ENCODE peak calls at places on chromosomes 1 and 21, in seven cellular contexts. J, T, K, B, Y, M and O are unnamed samples.

GRCh38 chr1:168266644-168267186 is 14.0 kb upstream of the TBX19 start:
- DNase-seq in J (no peak), T (no peak), K (no peak), B (peak; percentile 81), Y (no peak), M (no peak), O (no peak)

GRCh38 chr1:1889090-1889750 is 1.7 kb downstream of the GNB1 start:
- DNase-seq in J (no peak), T (no peak), K (no peak), B (no peak), Y (no peak), M (no peak), O (no peak)

GRCh38 chr21:28069446-28069845 is 923.2 kb downstream of the LTN1 start:
- DNase-seq in J (peak; percentile 66), T (no peak), K (no peak), B (peak; percentile 17), Y (no peak), M (peak; percentile 38), O (no peak)

GRCh38 chr1:31771891-31772668 is 7.9 kb upstream of the ADGRB2 start:
- DNase-seq in J (no peak), T (no peak), K (no peak), B (peak; percentile 31), Y (peak; percentile 40), M (peak; percentile 88), O (no peak)

GRCh38 chr21:43193651-43194302 is 25.0 kb downstream of the CRYAA start:
- DNase-seq in J (no peak), T (no peak), K (no peak), B (peak; percentile 88), Y (peak; percentile 28), M (peak; percentile 96), O (peak; percentile 86)

GRCh38 chr21:37073417-37074194 is 552 bp downstream of the TTC3 start:
- DNase-seq in J (no peak), T (no peak), K (peak; percentile 70), B (peak; percentile 33), Y (peak; percentile 52), M (no peak), O (peak; percentile 66)

GRCh38 chr1:31932491-31933316 is 5.5 kb downstream of the PTP4A2 start:
- DNase-seq in J (no peak), T (no peak), K (no peak), B (peak; percentile 88), Y (peak; percentile 56), M (peak; percentile 51), O (no peak)

GRCh38 chr21:14545906-14546480 is at the start of gene SAMSN1:
- DNase-seq in J (no peak), T (no peak), K (peak; percentile 53), B (peak; percentile 47), Y (no peak), M (no peak), O (no peak)

GRCh38 chr1:245298781-245299180 is 144.0 kb downstream of the KIF26B start:
- DNase-seq in J (no peak), T (no peak), K (no peak), B (no peak), Y (no peak), M (peak; percentile 57), O (no peak)

GRCh38 chr1:40078512-40079333 is 18.3 kb downstream of the PPT1 start:
- DNase-seq in J (peak; percentile 88), T (no peak), K (peak; percentile 35), B (peak; percentile 86), Y (peak; percentile 70), M (peak; percentile 55), O (no peak)

GRCh38 chr1:234617986-234618725 is 8.2 kb upstream of the IRF2BP2 start:
- DNase-seq in J (peak; percentile 54), T (no peak), K (no peak), B (no peak), Y (no peak), M (peak; percentile 75), O (no peak)

GRCh38 chr1:27831568-27832410 is 1.2 kb downstream of the PPP1R8 start:
- DNase-seq in J (no peak), T (no peak), K (no peak), B (no peak), Y (no peak), M (peak; percentile 5), O (no peak)

DNA sequence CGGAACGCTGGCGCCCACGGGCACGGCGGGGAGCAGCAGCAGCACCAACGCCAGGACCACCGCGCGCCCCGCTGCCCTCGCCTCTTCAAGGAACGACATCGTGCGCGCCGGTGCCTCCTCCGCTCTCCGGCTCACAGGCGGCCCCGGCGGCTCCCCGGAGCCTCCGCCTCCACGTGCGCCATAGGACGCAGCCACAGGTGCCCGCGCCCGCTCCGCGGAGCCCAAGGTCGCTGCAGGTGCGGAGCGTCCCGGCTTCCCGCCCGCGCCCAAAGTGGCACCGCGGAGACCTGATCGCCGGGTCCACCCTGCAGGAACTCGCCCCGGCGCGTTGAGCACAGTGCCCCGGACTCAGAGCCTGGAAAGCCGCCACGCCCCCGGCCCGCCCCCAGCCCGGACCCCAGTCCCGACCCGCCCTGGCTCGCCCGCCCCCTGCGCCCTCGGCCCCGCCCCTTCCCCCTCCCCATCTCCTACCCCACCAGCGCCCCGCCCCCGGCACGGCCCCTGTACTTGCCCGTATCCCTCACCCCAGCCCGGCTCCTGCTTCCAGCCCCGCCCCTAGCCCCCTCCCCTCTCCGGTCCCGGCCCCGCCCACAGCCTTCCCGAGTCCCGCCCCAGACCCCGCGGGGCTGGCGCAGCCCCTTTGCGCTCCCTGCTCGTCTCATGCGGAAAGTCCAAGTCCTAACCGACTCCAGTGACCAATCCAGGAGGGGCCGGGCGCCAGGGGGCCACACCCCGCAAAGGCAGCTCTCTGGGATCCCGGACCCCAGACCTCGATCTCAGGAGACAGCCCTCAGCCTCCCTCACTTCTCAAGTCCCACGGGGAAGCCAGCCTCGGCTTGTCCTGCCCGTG is at the start of gene MEGF6:
- DNase-seq in J (peak; percentile 97), T (no peak), K (peak; percentile 66), B (peak; percentile 75), Y (no peak), M (no peak), O (no peak)
- H3K4me3 ChIP-seq in J (peak within 1 kb of the TSS; percentile 79), T (peak within 1 kb of the TSS; percentile 47), K (peak within 1 kb of the TSS; percentile 40), B (peak within 1 kb of the TSS; percentile 73), Y (no peak within 1 kb of the TSS), M (no peak within 1 kb of the TSS), O (peak within 1 kb of the TSS; percentile 20)

GRCh38 chr1:228943436-228943835 is 208.2 kb downstream of the RHOU start:
- DNase-seq in J (no peak), T (no peak), K (no peak), B (no peak), Y (no peak), M (no peak), O (no peak)
- H3K4me3 ChIP-seq in J (no peak overlapping the region), T (no peak overlapping the region), K (no peak overlapping the region), B (no peak overlapping the region), Y (no peak overlapping the region), M (no peak overlapping the region), O (no peak overlapping the region)

DNA sequence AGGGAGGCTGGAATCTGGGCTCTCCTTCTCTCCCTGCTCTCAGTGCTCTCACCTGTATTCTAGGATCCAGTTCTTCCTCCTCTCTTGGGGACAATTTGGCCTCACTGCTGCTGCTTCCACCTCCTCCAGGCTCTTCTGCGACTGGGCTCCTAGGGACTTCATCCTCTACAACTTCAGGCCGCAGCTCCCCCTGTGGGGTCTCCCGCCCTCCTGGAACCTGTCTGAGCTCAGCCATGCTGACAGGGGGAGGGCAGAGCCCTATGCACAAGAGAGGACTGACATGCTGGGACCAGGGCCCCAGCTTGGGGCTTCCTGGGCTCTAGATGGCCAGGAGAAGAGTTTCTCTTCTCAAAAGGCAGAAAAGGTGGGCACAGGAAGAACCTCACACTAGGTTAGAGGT is 1.0 kb downstream of the SH3BP5L start:
- DNase-seq in J (no peak), T (no peak), K (no peak), B (no peak), Y (no peak), M (no peak), O (no peak)
- H3K4me3 ChIP-seq in J (peak overlapping the region; percentile 75), T (peak overlapping the region; percentile 80), K (peak overlapping the region; percentile 76), B (peak overlapping the region; percentile 73), Y (peak overlapping the region; percentile 73), M (peak overlapping the region; percentile 85), O (peak overlapping the region; percentile 52)

DNA sequence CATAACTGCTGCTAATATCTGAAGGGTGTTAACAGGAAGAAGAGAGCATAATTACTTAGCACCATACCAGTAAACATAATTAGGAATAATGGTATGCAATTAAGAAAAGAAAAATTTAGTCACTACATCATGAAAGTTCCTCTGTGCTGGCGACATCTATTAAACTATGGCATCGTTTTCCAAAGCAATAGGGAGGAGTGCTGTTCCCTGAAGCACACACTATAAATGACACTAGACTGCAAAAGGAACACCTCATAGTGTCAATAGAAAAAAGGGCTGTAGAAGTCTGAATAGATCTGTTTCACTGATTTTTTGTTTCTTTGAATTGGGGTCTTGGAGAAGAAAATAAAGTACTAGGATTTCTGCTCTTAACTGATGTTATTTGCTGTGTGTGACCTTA is 773.6 kb upstream of the B3GALT2 start:
- DNase-seq in J (no peak), T (no peak), K (no peak), B (no peak), Y (no peak), M (no peak), O (no peak)
- H3K4me3 ChIP-seq in J (no peak overlapping the region), T (no peak overlapping the region), K (no peak overlapping the region), B (no peak overlapping the region), Y (no peak overlapping the region), M (no peak overlapping the region), O (no peak overlapping the region)

GRCh38 chr1:45585496-45586075 is 1.7 kb downstream of the NASP start:
- DNase-seq in J (no peak), T (no peak), K (no peak), B (no peak), Y (no peak), M (no peak), O (no peak)
- H3K4me3 ChIP-seq in J (peak overlapping the region; percentile 89), T (peak overlapping the region; percentile 93), K (peak overlapping the region; percentile 79), B (peak overlapping the region; percentile 91), Y (peak overlapping the region; percentile 99), M (peak overlapping the region; percentile 45), O (peak overlapping the region; percentile 75)